ENCODE peak calls at places on chromosomes 7 and 10, in seven cellular contexts. One of them, this sample, is unnamed.

GRCh38 chr10:114053946-114054345 is 10.3 kb downstream of the ADRB1 start:
- DNase-seq in GM04503: no peak
- DNase-seq in stimulated activated CD4-positive, alpha-beta T cell treated with anti-CD3 and anti-CD28 coated beads, Interleukin-2, amount 100 ng/mL, for 48 hours: no peak
- DNase-seq in GF-D8: no peak
- DNase-seq in BJ: no peak
- DNase-seq in pancreas: no peak
- DNase-seq in mucosa of gallbladder: no peak
- DNase-seq in this sample: no peak

GRCh38 chr7:37354661-37355131 is 94.0 kb downstream of the ELMO1 start:
- DNase-seq in GM04503: no peak
- DNase-seq in stimulated activated CD4-positive, alpha-beta T cell treated with anti-CD3 and anti-CD28 coated beads, Interleukin-2, amount 100 ng/mL, for 48 hours: no peak
- DNase-seq in GF-D8: peak
- DNase-seq in BJ: no peak
- DNase-seq in pancreas: peak
- DNase-seq in mucosa of gallbladder: peak
- DNase-seq in this sample: no peak

GRCh38 chr7:117530390-117530789 is 50.6 kb downstream of the CFTR start:
- DNase-seq in GM04503: no peak
- DNase-seq in stimulated activated CD4-positive, alpha-beta T cell treated with anti-CD3 and anti-CD28 coated beads, Interleukin-2, amount 100 ng/mL, for 48 hours: no peak
- DNase-seq in GF-D8: no peak
- DNase-seq in BJ: no peak
- DNase-seq in pancreas: no peak
- DNase-seq in mucosa of gallbladder: no peak
- DNase-seq in this sample: no peak

GRCh38 chr7:151403764-151404163 is 6.1 kb downstream of the WDR86 start:
- DNase-seq in GM04503: no peak
- DNase-seq in stimulated activated CD4-positive, alpha-beta T cell treated with anti-CD3 and anti-CD28 coated beads, Interleukin-2, amount 100 ng/mL, for 48 hours: no peak
- DNase-seq in GF-D8: no peak
- DNase-seq in BJ: no peak
- DNase-seq in pancreas: no peak
- DNase-seq in mucosa of gallbladder: no peak
- DNase-seq in this sample: no peak

GRCh38 chr10:121236621-121237020 is 361.6 kb downstream of the FGFR2 start:
- DNase-seq in GM04503: no peak
- DNase-seq in stimulated activated CD4-positive, alpha-beta T cell treated with anti-CD3 and anti-CD28 coated beads, Interleukin-2, amount 100 ng/mL, for 48 hours: no peak
- DNase-seq in GF-D8: no peak
- DNase-seq in BJ: no peak
- DNase-seq in pancreas: no peak
- DNase-seq in mucosa of gallbladder: no peak
- DNase-seq in this sample: no peak

GRCh38 chr7:129210256-129210988 is 14.4 kb upstream of the AHCYL2 start:
- DNase-seq in GM04503: no peak
- DNase-seq in stimulated activated CD4-positive, alpha-beta T cell treated with anti-CD3 and anti-CD28 coated beads, Interleukin-2, amount 100 ng/mL, for 48 hours: peak
- DNase-seq in GF-D8: no peak
- DNase-seq in BJ: no peak
- DNase-seq in pancreas: peak
- DNase-seq in mucosa of gallbladder: peak
- DNase-seq in this sample: no peak

GRCh38 chr10:78913219-78914059 is 155.3 kb upstream of the ZMIZ1 start:
- DNase-seq in GM04503: no peak
- DNase-seq in stimulated activated CD4-positive, alpha-beta T cell treated with anti-CD3 and anti-CD28 coated beads, Interleukin-2, amount 100 ng/mL, for 48 hours: no peak
- DNase-seq in GF-D8: no peak
- DNase-seq in BJ: no peak
- DNase-seq in pancreas: peak
- DNase-seq in mucosa of gallbladder: peak
- DNase-seq in this sample: no peak

GRCh38 chr10:31188792-31189406 is 130.1 kb upstream of the ZEB1 start:
- DNase-seq in GM04503: no peak
- DNase-seq in stimulated activated CD4-positive, alpha-beta T cell treated with anti-CD3 and anti-CD28 coated beads, Interleukin-2, amount 100 ng/mL, for 48 hours: no peak
- DNase-seq in GF-D8: no peak
- DNase-seq in BJ: no peak
- DNase-seq in pancreas: no peak
- DNase-seq in mucosa of gallbladder: no peak
- DNase-seq in this sample: no peak